ENCODE peak calls at places on chromosomes 5 and 9, in ten cellular contexts. O is small intestine, E is iPS DF 6.9, B is T-helper 17 cell, R is EH, X is skeletal muscle cell, D is HuH-7, I is ascending aorta, J is renal cortical epithelial cell, A is mucosa of gallbladder. M is an unnamed sample.

GRCh38 chr5:179344301-179345178 is 721 bp downstream of the ADAMTS2 start:
- DNase-seq in O (no peak), E (no peak), B (no peak), R (peak), X (no peak), D (no peak), I (no peak), J (no peak), A (no peak), M (no peak)

GRCh38 chr5:146034127-146034526 is 71.2 kb downstream of the PLAC8L1 start:
- DNase-seq in O (no peak), E (no peak), B (no peak), R (no peak), X (no peak), D (no peak), I (no peak), J (no peak), A (no peak), M (no peak)

GRCh38 chr5:155004138-155004744 is 9.3 kb upstream of the KIF4B start:
- DNase-seq in O (peak), E (peak), B (no peak), R (peak), X (no peak), D (no peak), I (no peak), J (no peak), A (peak), M (no peak)

GRCh38 chr9:89661391-89661949 is 56.7 kb downstream of the GADD45G start:
- DNase-seq in O (peak), E (no peak), B (no peak), R (peak), X (no peak), D (no peak), I (no peak), J (peak), A (peak), M (no peak)

GRCh38 chr5:133230823-133231578 is 179.2 kb downstream of the HSPA4 start:
- DNase-seq in O (no peak), E (no peak), B (no peak), R (no peak), X (no peak), D (no peak), I (no peak), J (no peak), A (no peak), M (no peak)

GRCh38 chr5:157509587-157509986 is 49.6 kb downstream of the NIPAL4 start:
- DNase-seq in O (no peak), E (no peak), B (no peak), R (no peak), X (no peak), D (no peak), I (no peak), J (no peak), A (no peak), M (no peak)

GRCh38 chr5:179454354-179454753 is 96.0 kb upstream of the RUFY1 start:
- DNase-seq in O (no peak), E (no peak), B (no peak), R (no peak), X (no peak), D (no peak), I (no peak), J (no peak), A (no peak), M (no peak)

GRCh38 chr5:32436553-32437262 is 7.8 kb downstream of the ZFR start:
- DNase-seq in O (peak), E (no peak), B (no peak), R (no peak), X (no peak), D (no peak), I (no peak), J (no peak), A (no peak), M (no peak)

GRCh38 chr9:37174247-37174646 is 53.9 kb downstream of the ZCCHC7 start:
- DNase-seq in O (no peak), E (no peak), B (no peak), R (peak), X (no peak), D (no peak), I (no peak), J (peak), A (no peak), M (no peak)

GRCh38 chr5:151596839-151597539 is 5.9 kb upstream of the FAT2 start:
- DNase-seq in O (no peak), E (no peak), B (no peak), R (peak), X (no peak), D (no peak), I (no peak), J (peak), A (no peak), M (no peak)

GRCh38 chr9:33445389-33445881 is 2.0 kb downstream of the AQP3 start:
- DNase-seq in O (peak), E (no peak), B (peak), R (no peak), X (no peak), D (no peak), I (no peak), J (no peak), A (peak), M (no peak)

GRCh38 chr5:60529001-60529400 is 171.0 kb downstream of the DEPDC1B start:
- DNase-seq in O (no peak), E (no peak), B (no peak), R (no peak), X (no peak), D (no peak), I (no peak), J (no peak), A (no peak), M (no peak)

GRCh38 chr5:140882591-140882899 is 621 bp downstream of the PCDHA13 start:
- DNase-seq in O (no peak), E (peak), B (no peak), R (no peak), X (no peak), D (peak), I (no peak), J (no peak), A (peak), M (no peak)

GRCh38 chr9:95131023-95131943 is 186.2 kb downstream of the FANCC start:
- DNase-seq in O (peak), E (peak), B (peak), R (peak), X (no peak), D (peak), I (no peak), J (peak), A (peak), M (no peak)

GRCh38 chr9:117114768-117115167 is 300.1 kb downstream of the ASTN2 start:
- DNase-seq in O (no peak), E (no peak), B (no peak), R (peak), X (no peak), D (no peak), I (no peak), J (no peak), A (no peak), M (no peak)

GRCh38 chr5:141382469-141383294 is at the start of gene PCDHGA7:
- DNase-seq in O (no peak), E (no peak), B (no peak), R (peak), X (no peak), D (peak), I (no peak), J (peak), A (no peak), M (no peak)

GRCh38 chr5:148941810-148942209 is 115.4 kb downstream of the ADRB2 start:
- DNase-seq in O (no peak), E (no peak), B (no peak), R (no peak), X (no peak), D (no peak), I (no peak), J (no peak), A (no peak), M (no peak)

GRCh38 chr9:75588808-75589207 is 301.7 kb upstream of the PCSK5 start:
- DNase-seq in O (no peak), E (no peak), B (no peak), R (no peak), X (no peak), D (no peak), I (no peak), J (no peak), A (no peak), M (no peak)

GRCh38 chr9:95023217-95024003 is 294.1 kb downstream of the FANCC start:
- DNase-seq in O (no peak), E (no peak), B (no peak), R (peak), X (peak), D (no peak), I (no peak), J (peak), A (no peak), M (peak)

GRCh38 chr5:1792842-1793266 is 6.8 kb downstream of the MRPL36 start:
- DNase-seq in O (peak), E (no peak), B (peak), R (peak), X (peak), D (no peak), I (no peak), J (peak), A (peak), M (no peak)

GRCh38 chr5:33338336-33339110 is 102.2 kb upstream of the TARS1 start:
- DNase-seq in O (no peak), E (no peak), B (no peak), R (no peak), X (no peak), D (no peak), I (no peak), J (no peak), A (no peak), M (no peak)

GRCh38 chr5:28542968-28543367 is 1504.6 kb upstream of the CDH9 start:
- DNase-seq in O (no peak), E (no peak), B (no peak), R (no peak), X (peak), D (no peak), I (no peak), J (peak), A (no peak), M (peak)

GRCh38 chr9:9920425-9920824 is 692.4 kb downstream of the PTPRD start:
- DNase-seq in O (no peak), E (no peak), B (no peak), R (no peak), X (no peak), D (no peak), I (no peak), J (no peak), A (no peak), M (no peak)

GRCh38 chr5:93285461-93285860 is 295.6 kb downstream of the NR2F1-AS1 start:
- DNase-seq in O (no peak), E (no peak), B (no peak), R (no peak), X (no peak), D (no peak), I (no peak), J (no peak), A (no peak), M (no peak)

GRCh38 chr9:126853667-126854066 is 6.8 kb upstream of the ZBTB34 start:
- DNase-seq in O (no peak), E (no peak), B (no peak), R (peak), X (no peak), D (no peak), I (no peak), J (no peak), A (no peak), M (no peak)

GRCh38 chr5:105968961-105969360 is 1701.8 kb downstream of the EFNA5 start:
- DNase-seq in O (no peak), E (no peak), B (no peak), R (no peak), X (no peak), D (no peak), I (no peak), J (no peak), A (no peak), M (no peak)

GRCh38 chr9:112884721-112885120 is 6.0 kb downstream of the SLC46A2 start:
- DNase-seq in O (no peak), E (no peak), B (no peak), R (no peak), X (no peak), D (no peak), I (no peak), J (no peak), A (no peak), M (no peak)

GRCh38 chr9:97831843-97832636 is 21.0 kb upstream of the FOXE1 start:
- DNase-seq in O (no peak), E (no peak), B (no peak), R (no peak), X (no peak), D (no peak), I (no peak), J (no peak), A (no peak), M (no peak)

GRCh38 chr9:132181796-132182521 is 20.1 kb downstream of the NTNG2 start:
- DNase-seq in O (no peak), E (no peak), B (no peak), R (no peak), X (no peak), D (no peak), I (no peak), J (peak), A (no peak), M (no peak)

GRCh38 chr9:101131326-101131725 is 102.8 kb downstream of the PLPPR1 start:
- DNase-seq in O (no peak), E (no peak), B (no peak), R (no peak), X (no peak), D (no peak), I (no peak), J (no peak), A (no peak), M (no peak)